ENCODE peak calls at places on chromosomes 4 and X, in six cellular contexts. One of them, this sample, is unnamed.

GRCh38 chrX:153925739-153926593 is at the start of gene ARHGAP4:
- DNase-seq in left ventricle myocardium inferior: no peak
- DNase-seq in tibial artery: no peak
- DNase-seq in endothelial cell: no peak
- DNase-seq in CD8-positive, alpha-beta T cell: peak
- DNase-seq in Calu3: no peak
- DNase-seq in this sample: no peak

GRCh38 chrX:70664726-70665125 is 220.1 kb downstream of the DLG3 start:
- DNase-seq in left ventricle myocardium inferior: no peak
- DNase-seq in CD8-positive, alpha-beta T cell: no peak
- DNase-seq in tibial artery: no peak
- DNase-seq in endothelial cell: peak
- DNase-seq in Calu3: peak
- DNase-seq in this sample: no peak

GRCh38 chrX:53716328-53717088 is 30.0 kb upstream of the HUWE1 start:
- DNase-seq in Calu3: peak
- DNase-seq in left ventricle myocardium inferior: no peak
- DNase-seq in CD8-positive, alpha-beta T cell: peak
- DNase-seq in tibial artery: no peak
- DNase-seq in endothelial cell: no peak
- DNase-seq in this sample: no peak

GRCh38 chrX:70281951-70282350 is at the start of gene RAB41:
- DNase-seq in CD8-positive, alpha-beta T cell: no peak
- DNase-seq in left ventricle myocardium inferior: no peak
- DNase-seq in Calu3: no peak
- DNase-seq in endothelial cell: no peak
- DNase-seq in tibial artery: no peak
- DNase-seq in this sample: no peak

GRCh38 chr4:120841580-120841979 is 80.9 kb downstream of the PRDM5 start:
- DNase-seq in tibial artery: no peak
- DNase-seq in Calu3: no peak
- DNase-seq in endothelial cell: no peak
- DNase-seq in CD8-positive, alpha-beta T cell: no peak
- DNase-seq in left ventricle myocardium inferior: no peak
- DNase-seq in this sample: no peak

GRCh38 chr4:45985038-45985437 is 138.8 kb downstream of the GABRG1 start:
- DNase-seq in Calu3: no peak
- DNase-seq in CD8-positive, alpha-beta T cell: no peak
- DNase-seq in tibial artery: no peak
- DNase-seq in left ventricle myocardium inferior: no peak
- DNase-seq in endothelial cell: no peak
- DNase-seq in this sample: no peak

GRCh38 chr4:153438916-153439756 is 27.0 kb upstream of the TMEM131L start:
- DNase-seq in Calu3: no peak
- DNase-seq in tibial artery: no peak
- DNase-seq in CD8-positive, alpha-beta T cell: peak
- DNase-seq in endothelial cell: no peak
- DNase-seq in left ventricle myocardium inferior: no peak
- DNase-seq in this sample: no peak

GRCh38 chr4:166153539-166153938 is 280.5 kb downstream of the TLL1 start:
- DNase-seq in Calu3: no peak
- DNase-seq in endothelial cell: no peak
- DNase-seq in tibial artery: no peak
- DNase-seq in left ventricle myocardium inferior: no peak
- DNase-seq in CD8-positive, alpha-beta T cell: no peak
- DNase-seq in this sample: no peak

GRCh38 chrX:47674776-47675175 is 15.8 kb upstream of the UXT start:
- DNase-seq in CD8-positive, alpha-beta T cell: no peak
- DNase-seq in left ventricle myocardium inferior: no peak
- DNase-seq in endothelial cell: no peak
- DNase-seq in Calu3: no peak
- DNase-seq in tibial artery: no peak
- DNase-seq in this sample: no peak

GRCh38 chr4:48699470-48699869 is 80.6 kb downstream of the FRYL start:
- DNase-seq in left ventricle myocardium inferior: no peak
- DNase-seq in CD8-positive, alpha-beta T cell: no peak
- DNase-seq in endothelial cell: no peak
- DNase-seq in Calu3: peak
- DNase-seq in tibial artery: no peak
- DNase-seq in this sample: no peak

GRCh38 chr4:56132835-56133234 is 184.1 kb downstream of the CEP135 start:
- DNase-seq in endothelial cell: no peak
- DNase-seq in CD8-positive, alpha-beta T cell: no peak
- DNase-seq in Calu3: no peak
- DNase-seq in left ventricle myocardium inferior: no peak
- DNase-seq in tibial artery: no peak
- DNase-seq in this sample: no peak

GRCh38 chr4:37946503-37947179 is 13.6 kb upstream of the PTTG2 start:
- DNase-seq in Calu3: no peak
- DNase-seq in tibial artery: no peak
- DNase-seq in left ventricle myocardium inferior: no peak
- DNase-seq in endothelial cell: no peak
- DNase-seq in CD8-positive, alpha-beta T cell: no peak
- DNase-seq in this sample: no peak

GRCh38 chr4:189656551-189657165 is 284.0 kb upstream of the FRG1 start:
- DNase-seq in tibial artery: no peak
- DNase-seq in CD8-positive, alpha-beta T cell: no peak
- DNase-seq in endothelial cell: no peak
- DNase-seq in left ventricle myocardium inferior: no peak
- DNase-seq in Calu3: no peak
- DNase-seq in this sample: peak

GRCh38 chr4:26197018-26197779 is 123.6 kb upstream of the RBPJ start:
- DNase-seq in endothelial cell: no peak
- DNase-seq in tibial artery: no peak
- DNase-seq in Calu3: peak
- DNase-seq in CD8-positive, alpha-beta T cell: peak
- DNase-seq in left ventricle myocardium inferior: no peak
- DNase-seq in this sample: no peak

GRCh38 chr4:13920901-13921300 is 293.4 kb upstream of the BOD1L1 start:
- DNase-seq in Calu3: peak
- DNase-seq in tibial artery: no peak
- DNase-seq in CD8-positive, alpha-beta T cell: no peak
- DNase-seq in left ventricle myocardium inferior: no peak
- DNase-seq in endothelial cell: peak
- DNase-seq in this sample: peak